ENCODE peak calls at places on chromosomes 5 and 9, in six cellular contexts. Z is RPMI7951, R is HFFc6, H is upper lobe of right lung, N is HepG2, G is substantia nigra. Q is an unnamed sample.

GRCh38 chr5:149227168-149227826 is 44.4 kb upstream of the AFAP1L1 start:
- DNase-seq in R (peak; percentile 81), G (no peak), H (no peak), N (peak; percentile 59), Z (peak; percentile 87), Q (no peak)

GRCh38 chr5:76439929-76440328 is 36.8 kb downstream of the IQGAP2 start:
- DNase-seq in H (no peak), R (no peak), N (no peak), Z (no peak), G (no peak), Q (no peak)

GRCh38 chr9:99445377-99445891 is 223.4 kb downstream of the SEC61B start:
- DNase-seq in R (peak; percentile 96), Z (peak; percentile 96), H (no peak), G (no peak), N (no peak), Q (no peak)

GRCh38 chr9:92048924-92049625 is 66.1 kb downstream of the SPTLC1 start:
- DNase-seq in Z (peak; percentile 75), N (no peak), G (no peak), R (peak; percentile 18), H (no peak), Q (no peak)

GRCh38 chr9:110752766-110753165 is 84.2 kb downstream of the MUSK start:
- DNase-seq in R (peak; percentile 95), H (no peak), G (no peak), N (no peak), Z (peak; percentile 100), Q (no peak)

GRCh38 chr5:163106098-163106497 is 331.3 kb upstream of the CCNG1 start:
- DNase-seq in Z (no peak), R (no peak), N (no peak), H (no peak), G (no peak), Q (no peak)

GRCh38 chr5:6556802-6557102 is 76.1 kb downstream of the NSUN2 start:
- DNase-seq in H (no peak), Z (no peak), R (no peak), N (no peak), G (no peak), Q (no peak)

GRCh38 chr9:136762915-136763648 is 1.2 kb downstream of the LCN15 start:
- DNase-seq in R (no peak), Z (peak; percentile 7), N (peak; percentile 30), G (no peak), H (peak; percentile 79), Q (no peak)

GRCh38 chr5:116766470-116766947 is 191.9 kb upstream of the SEMA6A start:
- DNase-seq in H (no peak), N (peak; percentile 86), Z (peak; percentile 35), G (no peak), R (peak; percentile 4), Q (no peak)

GRCh38 chr5:61659221-61659696 is 327.2 kb downstream of the ZSWIM6 start:
- DNase-seq in Z (no peak), H (no peak), R (no peak), G (peak; percentile 57), N (no peak), Q (no peak)

GRCh38 chr5:39214912-39215709 is 4.3 kb downstream of the FYB1 start:
- DNase-seq in N (no peak), H (no peak), G (no peak), Z (no peak), R (no peak), Q (no peak)

GRCh38 chr9:80175286-80175906 is 603.6 kb downstream of the TLE4 start:
- DNase-seq in G (no peak), N (peak; percentile 23), H (no peak), Z (peak; percentile 23), R (peak; percentile 8), Q (peak; percentile 18)

GRCh38 chr9:124262596-124263045 is 4.9 kb downstream of the NEK6 start:
- DNase-seq in G (no peak), Z (peak; percentile 29), N (no peak), H (no peak), R (no peak), Q (no peak)

GRCh38 chr5:32231929-32232328 is 57.8 kb upstream of the GOLPH3 start:
- DNase-seq in G (no peak), Z (no peak), R (no peak), H (no peak), N (no peak), Q (no peak)

GRCh38 chr9:74404620-74405019 is 92.5 kb upstream of the RORB start:
- DNase-seq in N (no peak), H (no peak), Z (no peak), G (no peak), R (no peak), Q (no peak)

GRCh38 chr5:34484591-34485228 is 171.4 kb upstream of the RAI14 start:
- DNase-seq in N (no peak), G (no peak), H (no peak), Z (no peak), R (peak; percentile 49), Q (no peak)

GRCh38 chr9:6973762-6974161 is 216.0 kb downstream of the KDM4C start:
- DNase-seq in N (peak; percentile 58), R (no peak), Z (no peak), G (no peak), H (no peak), Q (no peak)

GRCh38 chr5:167453518-167454020 is 837.9 kb upstream of the WWC1 start:
- DNase-seq in G (no peak), N (no peak), R (no peak), Z (no peak), H (no peak), Q (no peak)

GRCh38 chr5:149264432-149265069 is 7.1 kb upstream of the AFAP1L1 start:
- DNase-seq in N (peak; percentile 21), Z (no peak), R (no peak), H (no peak), G (no peak), Q (no peak)

GRCh38 chr5:133944263-133945230 is 23.9 kb downstream of the C5orf15 start:
- DNase-seq in Z (peak; percentile 47), N (peak; percentile 47), R (peak; percentile 45), G (peak; percentile 14), H (no peak), Q (no peak)

GRCh38 chr9:21754741-21755140 is 47.7 kb upstream of the MTAP start:
- DNase-seq in G (no peak), R (no peak), Z (no peak), N (no peak), H (no peak), Q (no peak)

GRCh38 chr9:79362100-79363081 is 209.4 kb upstream of the TLE4 start:
- DNase-seq in N (no peak), R (peak; percentile 10), Z (no peak), H (no peak), G (no peak), Q (no peak)

GRCh38 chr5:68419101-68419636 is 203.6 kb downstream of the PIK3R1 start:
- DNase-seq in H (no peak), R (no peak), Z (no peak), G (no peak), N (no peak), Q (no peak)

GRCh38 chr5:122816726-122817125 is 28.7 kb upstream of the SNX24 start:
- DNase-seq in G (no peak), R (no peak), H (no peak), Z (no peak), N (no peak), Q (no peak)

GRCh38 chr9:76257224-76257794 is 136.9 kb downstream of the RFK start:
- DNase-seq in R (no peak), N (no peak), Z (no peak), H (no peak), G (no peak), Q (no peak)

GRCh38 chr9:129932303-129933151 is 97.3 kb downstream of the USP20 start:
- DNase-seq in R (no peak), H (no peak), Z (peak; percentile 39), G (no peak), N (no peak), Q (no peak)

GRCh38 chr5:9263656-9264055 is 282.2 kb downstream of the SEMA5A start:
- DNase-seq in R (no peak), N (no peak), G (no peak), Z (no peak), H (no peak), Q (no peak)

GRCh38 chr5:22719842-22720241 is 133.3 kb downstream of the CDH12 start:
- DNase-seq in N (no peak), R (no peak), G (no peak), H (no peak), Z (no peak), Q (no peak)

GRCh38 chr9:95305770-95306492 is 11.6 kb downstream of the FANCC start:
- DNase-seq in N (no peak), R (no peak), G (no peak), H (no peak), Z (no peak), Q (no peak)

GRCh38 chr5:69270827-69271226 is 36.1 kb downstream of the CDK7 start:
- DNase-seq in N (no peak), R (no peak), H (no peak), G (no peak), Z (no peak), Q (no peak)

GRCh38 chr9:10651012-10651411 is 38.2 kb upstream of the PTPRD start:
- DNase-seq in R (no peak), G (no peak), N (no peak), H (peak; percentile 21), Z (no peak), Q (no peak)

GRCh38 chr5:43294226-43294625 is 19.0 kb downstream of the HMGCS1 start:
- DNase-seq in Z (no peak), G (no peak), H (no peak), N (no peak), R (peak; percentile 63), Q (no peak)

GRCh38 chr5:43711496-43711895 is 108.5 kb downstream of the NNT start:
- DNase-seq in R (no peak), N (peak; percentile 12), Z (peak; percentile 66), G (no peak), H (no peak), Q (no peak)

GRCh38 chr5:84249918-84250635 is 134.6 kb downstream of the EDIL3 start:
- DNase-seq in H (no peak), Z (peak; percentile 91), N (no peak), R (no peak), G (no peak), Q (no peak)

GRCh38 chr5:116595498-116595897 is 20.9 kb upstream of the SEMA6A start:
- DNase-seq in G (no peak), R (no peak), H (no peak), Z (no peak), N (no peak), Q (no peak)

GRCh38 chr5:84381501-84382362 is 2.9 kb downstream of the EDIL3 start:
- DNase-seq in Z (peak; percentile 25), H (no peak), G (no peak), N (no peak), R (no peak), Q (no peak)

GRCh38 chr9:125655691-125656410 is 51.2 kb downstream of the MAPKAP1 start:
- DNase-seq in H (no peak), N (no peak), G (no peak), R (peak; percentile 64), Z (peak; percentile 59), Q (no peak)